ENCODE peak calls at places on chromosomes 1 and 21, in nine cellular contexts. One of them, this sample, is unnamed.

GRCh38 chr1:1629430-1630190 is 2.4 kb upstream of the MMP23B start:
- DNase-seq in bronchial epithelial cell: no peak
- DNase-seq in fibroblast of the aortic adventitia: no peak
- DNase-seq in brain microvascular endothelial cell: no peak
- DNase-seq in lung: peak; percentile 28
- DNase-seq in lower leg skin: peak; percentile 88
- DNase-seq in BJ: no peak
- DNase-seq in cardiac fibroblast: no peak
- DNase-seq in heart left ventricle: peak; percentile 79
- DNase-seq in this sample: no peak

GRCh38 chr1:213986925-213987250 is 885 bp upstream of the PROX1 start:
- DNase-seq in cardiac fibroblast: no peak
- DNase-seq in fibroblast of the aortic adventitia: no peak
- DNase-seq in BJ: no peak
- DNase-seq in bronchial epithelial cell: no peak
- DNase-seq in brain microvascular endothelial cell: no peak
- DNase-seq in heart left ventricle: no peak
- DNase-seq in lung: no peak
- DNase-seq in lower leg skin: no peak
- DNase-seq in this sample: no peak

GRCh38 chr1:232149302-232150201 is 480.4 kb downstream of the SIPA1L2 start:
- DNase-seq in heart left ventricle: no peak
- DNase-seq in BJ: peak; percentile 51
- DNase-seq in lung: no peak
- DNase-seq in bronchial epithelial cell: peak; percentile 93
- DNase-seq in fibroblast of the aortic adventitia: peak; percentile 65
- DNase-seq in brain microvascular endothelial cell: peak; percentile 82
- DNase-seq in lower leg skin: no peak
- DNase-seq in cardiac fibroblast: peak; percentile 70
- DNase-seq in this sample: no peak

GRCh38 chr21:42739061-42739931 is 85.9 kb downstream of the PDE9A start:
- DNase-seq in BJ: no peak
- DNase-seq in lower leg skin: no peak
- DNase-seq in brain microvascular endothelial cell: no peak
- DNase-seq in fibroblast of the aortic adventitia: no peak
- DNase-seq in cardiac fibroblast: peak; percentile 58
- DNase-seq in bronchial epithelial cell: no peak
- DNase-seq in lung: no peak
- DNase-seq in heart left ventricle: peak; percentile 56
- DNase-seq in this sample: no peak

GRCh38 chr1:234613992-234614584 is 4.1 kb upstream of the IRF2BP2 start:
- DNase-seq in cardiac fibroblast: peak; percentile 32
- DNase-seq in fibroblast of the aortic adventitia: peak; percentile 83
- DNase-seq in lower leg skin: no peak
- DNase-seq in lung: no peak
- DNase-seq in heart left ventricle: no peak
- DNase-seq in BJ: no peak
- DNase-seq in brain microvascular endothelial cell: no peak
- DNase-seq in bronchial epithelial cell: no peak
- DNase-seq in this sample: peak; percentile 14

GRCh38 chr1:30029677-30030076 is 693.7 kb downstream of the MATN1 start:
- DNase-seq in cardiac fibroblast: no peak
- DNase-seq in bronchial epithelial cell: no peak
- DNase-seq in brain microvascular endothelial cell: no peak
- DNase-seq in fibroblast of the aortic adventitia: no peak
- DNase-seq in BJ: no peak
- DNase-seq in heart left ventricle: no peak
- DNase-seq in lung: no peak
- DNase-seq in lower leg skin: no peak
- DNase-seq in this sample: no peak

GRCh38 chr1:150410582-150411101 is 46.7 kb downstream of the RPRD2 start:
- DNase-seq in cardiac fibroblast: peak; percentile 72
- DNase-seq in lower leg skin: no peak
- DNase-seq in brain microvascular endothelial cell: peak; percentile 9
- DNase-seq in BJ: no peak
- DNase-seq in fibroblast of the aortic adventitia: peak; percentile 75
- DNase-seq in bronchial epithelial cell: no peak
- DNase-seq in heart left ventricle: no peak
- DNase-seq in lung: no peak
- DNase-seq in this sample: peak; percentile 81

GRCh38 chr1:20732588-20733360 is at the start of gene SH2D5:
- DNase-seq in bronchial epithelial cell: peak; percentile 99
- DNase-seq in BJ: peak; percentile 93
- DNase-seq in heart left ventricle: no peak
- DNase-seq in brain microvascular endothelial cell: peak; percentile 95
- DNase-seq in lower leg skin: peak; percentile 96
- DNase-seq in cardiac fibroblast: peak; percentile 99
- DNase-seq in lung: peak; percentile 77
- DNase-seq in fibroblast of the aortic adventitia: peak; percentile 99
- DNase-seq in this sample: peak; percentile 76

GRCh38 chr1:109201123-109201703 is 12.5 kb upstream of the SARS1 start:
- DNase-seq in brain microvascular endothelial cell: peak; percentile 95
- DNase-seq in lower leg skin: peak; percentile 72
- DNase-seq in lung: peak; percentile 53
- DNase-seq in heart left ventricle: no peak
- DNase-seq in cardiac fibroblast: peak; percentile 96
- DNase-seq in bronchial epithelial cell: peak; percentile 97
- DNase-seq in BJ: peak; percentile 65
- DNase-seq in fibroblast of the aortic adventitia: peak; percentile 90
- DNase-seq in this sample: peak; percentile 81

GRCh38 chr1:109199710-109200109 is 14.0 kb upstream of the SARS1 start:
- DNase-seq in heart left ventricle: no peak
- DNase-seq in lung: no peak
- DNase-seq in BJ: no peak
- DNase-seq in bronchial epithelial cell: no peak
- DNase-seq in cardiac fibroblast: no peak
- DNase-seq in brain microvascular endothelial cell: no peak
- DNase-seq in lower leg skin: peak; percentile 81
- DNase-seq in fibroblast of the aortic adventitia: no peak
- DNase-seq in this sample: no peak

GRCh38 chr1:109197163-109198042 is 16.3 kb upstream of the SARS1 start:
- DNase-seq in BJ: peak; percentile 96
- DNase-seq in heart left ventricle: peak; percentile 67
- DNase-seq in cardiac fibroblast: peak; percentile 99
- DNase-seq in brain microvascular endothelial cell: peak; percentile 99
- DNase-seq in lung: peak; percentile 51
- DNase-seq in bronchial epithelial cell: peak; percentile 99
- DNase-seq in fibroblast of the aortic adventitia: peak; percentile 99
- DNase-seq in lower leg skin: peak; percentile 80
- DNase-seq in this sample: no peak

GRCh38 chr1:109198745-109199144 is 15.0 kb upstream of the SARS1 start:
- DNase-seq in brain microvascular endothelial cell: peak; percentile 57
- DNase-seq in heart left ventricle: no peak
- DNase-seq in lower leg skin: no peak
- DNase-seq in fibroblast of the aortic adventitia: no peak
- DNase-seq in BJ: no peak
- DNase-seq in lung: no peak
- DNase-seq in bronchial epithelial cell: peak; percentile 19
- DNase-seq in cardiac fibroblast: peak; percentile 69
- DNase-seq in this sample: no peak

DNA sequence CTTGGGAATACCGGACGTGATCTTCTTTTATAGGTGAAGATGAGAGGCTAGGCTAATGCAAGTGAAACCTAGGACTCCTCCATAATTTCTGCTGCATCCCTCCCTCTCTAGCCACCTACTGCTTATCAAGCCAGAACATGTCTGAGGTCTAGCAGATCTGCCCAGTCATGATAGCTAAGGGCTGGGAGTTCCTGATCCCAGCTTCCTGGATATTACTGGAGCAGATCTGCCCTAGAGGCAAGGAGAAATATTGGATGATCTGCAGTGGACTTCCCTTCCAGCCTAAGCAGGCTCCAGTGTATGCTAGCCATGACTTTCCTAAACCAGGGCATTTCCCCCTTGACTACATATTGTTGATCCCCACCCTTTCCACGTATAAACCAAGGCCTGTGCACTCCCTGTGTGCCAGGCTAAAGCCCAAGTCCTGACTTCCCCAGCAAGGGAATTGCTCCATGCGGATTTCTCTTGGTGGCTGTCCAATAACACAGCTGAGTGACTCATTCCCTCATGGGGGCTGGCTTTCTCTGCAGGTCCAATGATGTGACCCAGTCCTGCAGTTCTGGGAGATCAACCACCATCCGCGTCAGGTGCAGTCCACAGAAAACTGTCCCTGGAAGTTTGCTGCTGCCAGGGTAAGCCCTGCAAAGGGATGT is 15.5 kb upstream of the SARS1 start:
- DNase-seq in brain microvascular endothelial cell: peak; percentile 77
- DNase-seq in fibroblast of the aortic adventitia: peak; percentile 93
- DNase-seq in bronchial epithelial cell: peak; percentile 98
- DNase-seq in lung: no peak
- DNase-seq in lower leg skin: peak; percentile 80
- DNase-seq in heart left ventricle: no peak
- DNase-seq in cardiac fibroblast: peak; percentile 81
- DNase-seq in BJ: peak; percentile 59
- DNase-seq in this sample: no peak
- H3K4me3 ChIP-seq in brain microvascular endothelial cell: no peak overlapping the region
- H3K4me3 ChIP-seq in fibroblast of the aortic adventitia: no peak overlapping the region
- H3K4me3 ChIP-seq in bronchial epithelial cell: no peak overlapping the region
- H3K4me3 ChIP-seq in lung: no peak overlapping the region
- H3K4me3 ChIP-seq in lower leg skin: no peak overlapping the region
- H3K4me3 ChIP-seq in heart left ventricle: no peak overlapping the region
- H3K4me3 ChIP-seq in cardiac fibroblast: no peak overlapping the region
- H3K4me3 ChIP-seq in BJ: no peak overlapping the region
- H3K4me3 ChIP-seq in this sample: no peak overlapping the region

GRCh38 chr1:43975249-43975961 is 645 bp downstream of the ATP6V0B start:
- DNase-seq in lung: peak; percentile 73
- DNase-seq in cardiac fibroblast: peak; percentile 20
- DNase-seq in lower leg skin: peak; percentile 93
- DNase-seq in fibroblast of the aortic adventitia: no peak
- DNase-seq in heart left ventricle: peak; percentile 80
- DNase-seq in BJ: no peak
- DNase-seq in bronchial epithelial cell: no peak
- DNase-seq in brain microvascular endothelial cell: no peak
- DNase-seq in this sample: peak; percentile 85

GRCh38 chr1:43977376-43978263 is 1.4 kb upstream of the B4GALT2 start:
- DNase-seq in BJ: no peak
- DNase-seq in heart left ventricle: no peak
- DNase-seq in lung: no peak
- DNase-seq in lower leg skin: no peak
- DNase-seq in bronchial epithelial cell: no peak
- DNase-seq in cardiac fibroblast: no peak
- DNase-seq in fibroblast of the aortic adventitia: no peak
- DNase-seq in brain microvascular endothelial cell: no peak
- DNase-seq in this sample: peak; percentile 32

GRCh38 chr1:43974443-43975248 is at the start of gene ATP6V0B:
- DNase-seq in bronchial epithelial cell: peak; percentile 81
- DNase-seq in BJ: peak; percentile 50
- DNase-seq in heart left ventricle: peak; percentile 98
- DNase-seq in lower leg skin: peak; percentile 99
- DNase-seq in brain microvascular endothelial cell: peak; percentile 92
- DNase-seq in cardiac fibroblast: peak; percentile 94
- DNase-seq in lung: peak; percentile 97
- DNase-seq in fibroblast of the aortic adventitia: peak; percentile 89
- DNase-seq in this sample: peak; percentile 96

GRCh38 chr1:43976890-43977289 is 2.1 kb upstream of the B4GALT2 start:
- DNase-seq in BJ: no peak
- DNase-seq in heart left ventricle: no peak
- DNase-seq in brain microvascular endothelial cell: no peak
- DNase-seq in cardiac fibroblast: no peak
- DNase-seq in lower leg skin: no peak
- DNase-seq in fibroblast of the aortic adventitia: no peak
- DNase-seq in lung: no peak
- DNase-seq in bronchial epithelial cell: no peak
- DNase-seq in this sample: no peak

GRCh38 chr1:43976045-43976444 is 1.3 kb downstream of the ATP6V0B start:
- DNase-seq in brain microvascular endothelial cell: no peak
- DNase-seq in lower leg skin: no peak
- DNase-seq in cardiac fibroblast: no peak
- DNase-seq in bronchial epithelial cell: no peak
- DNase-seq in lung: no peak
- DNase-seq in BJ: no peak
- DNase-seq in heart left ventricle: peak; percentile 17
- DNase-seq in fibroblast of the aortic adventitia: no peak
- DNase-seq in this sample: no peak
- H3K4me3 ChIP-seq in brain microvascular endothelial cell: peak overlapping the region; percentile 87
- H3K4me3 ChIP-seq in lower leg skin: no peak overlapping the region
- H3K4me3 ChIP-seq in cardiac fibroblast: peak overlapping the region; percentile 94
- H3K4me3 ChIP-seq in bronchial epithelial cell: peak overlapping the region; percentile 92
- H3K4me3 ChIP-seq in lung: peak overlapping the region; percentile 69
- H3K4me3 ChIP-seq in BJ: peak overlapping the region; percentile 93
- H3K4me3 ChIP-seq in heart left ventricle: peak overlapping the region; percentile 71
- H3K4me3 ChIP-seq in fibroblast of the aortic adventitia: peak overlapping the region; percentile 93
- H3K4me3 ChIP-seq in this sample: peak overlapping the region; percentile 91

GRCh38 chr1:27527223-27527856 is 37.4 kb upstream of the WASF2 start:
- DNase-seq in BJ: no peak
- DNase-seq in lower leg skin: no peak
- DNase-seq in brain microvascular endothelial cell: no peak
- DNase-seq in cardiac fibroblast: no peak
- DNase-seq in bronchial epithelial cell: no peak
- DNase-seq in lung: no peak
- DNase-seq in fibroblast of the aortic adventitia: no peak
- DNase-seq in heart left ventricle: no peak
- DNase-seq in this sample: peak; percentile 49

GRCh38 chr1:27530192-27530591 is 40.2 kb upstream of the WASF2 start:
- DNase-seq in bronchial epithelial cell: no peak
- DNase-seq in lung: no peak
- DNase-seq in lower leg skin: no peak
- DNase-seq in BJ: no peak
- DNase-seq in brain microvascular endothelial cell: no peak
- DNase-seq in cardiac fibroblast: no peak
- DNase-seq in heart left ventricle: no peak
- DNase-seq in fibroblast of the aortic adventitia: no peak
- DNase-seq in this sample: no peak

GRCh38 chr1:27529638-27530018 is 39.7 kb upstream of the WASF2 start:
- DNase-seq in brain microvascular endothelial cell: no peak
- DNase-seq in BJ: no peak
- DNase-seq in cardiac fibroblast: no peak
- DNase-seq in fibroblast of the aortic adventitia: no peak
- DNase-seq in lower leg skin: no peak
- DNase-seq in lung: no peak
- DNase-seq in heart left ventricle: no peak
- DNase-seq in bronchial epithelial cell: no peak
- DNase-seq in this sample: no peak

GRCh38 chr1:27527857-27528700 is 38.1 kb upstream of the WASF2 start:
- DNase-seq in lower leg skin: no peak
- DNase-seq in fibroblast of the aortic adventitia: no peak
- DNase-seq in BJ: no peak
- DNase-seq in cardiac fibroblast: no peak
- DNase-seq in bronchial epithelial cell: peak; percentile 73
- DNase-seq in brain microvascular endothelial cell: no peak
- DNase-seq in heart left ventricle: no peak
- DNase-seq in lung: peak; percentile 67
- DNase-seq in this sample: no peak

GRCh38 chr1:27528701-27529637 is 39.0 kb upstream of the WASF2 start:
- DNase-seq in BJ: no peak
- DNase-seq in lung: no peak
- DNase-seq in bronchial epithelial cell: peak; percentile 65
- DNase-seq in heart left ventricle: peak; percentile 81
- DNase-seq in cardiac fibroblast: peak; percentile 80
- DNase-seq in lower leg skin: no peak
- DNase-seq in brain microvascular endothelial cell: no peak
- DNase-seq in fibroblast of the aortic adventitia: peak; percentile 80
- DNase-seq in this sample: peak; percentile 54
- H3K4me3 ChIP-seq in BJ: no peak overlapping the region
- H3K4me3 ChIP-seq in lung: no peak overlapping the region
- H3K4me3 ChIP-seq in bronchial epithelial cell: peak overlapping the region; percentile 12
- H3K4me3 ChIP-seq in heart left ventricle: peak overlapping the region; percentile 30
- H3K4me3 ChIP-seq in cardiac fibroblast: no peak overlapping the region
- H3K4me3 ChIP-seq in lower leg skin: no peak overlapping the region
- H3K4me3 ChIP-seq in brain microvascular endothelial cell: no peak overlapping the region
- H3K4me3 ChIP-seq in fibroblast of the aortic adventitia: peak overlapping the region; percentile 13
- H3K4me3 ChIP-seq in this sample: no peak overlapping the region

DNA sequence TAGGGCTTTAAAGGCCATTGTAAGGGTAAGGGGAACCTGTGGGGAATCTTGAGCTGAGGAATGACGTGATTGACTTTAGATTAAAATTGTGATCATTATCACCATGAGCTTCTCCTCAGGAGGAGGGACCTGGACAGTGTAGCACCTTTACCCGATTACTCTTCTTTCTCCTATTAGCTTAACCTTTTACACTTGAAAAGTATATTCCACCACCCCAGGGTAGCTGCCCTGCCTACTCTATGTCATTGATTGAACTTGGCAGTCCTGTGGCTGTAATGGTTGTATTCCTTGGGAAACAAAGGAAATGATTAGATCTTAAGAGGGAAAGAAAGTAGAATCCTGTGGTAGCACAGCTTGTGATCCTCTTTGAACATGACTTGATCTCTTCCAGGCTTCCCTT is 47.7 kb downstream of the CACHD1 start:
- DNase-seq in brain microvascular endothelial cell: no peak
- DNase-seq in cardiac fibroblast: no peak
- DNase-seq in heart left ventricle: no peak
- DNase-seq in lung: no peak
- DNase-seq in BJ: no peak
- DNase-seq in fibroblast of the aortic adventitia: no peak
- DNase-seq in lower leg skin: no peak
- DNase-seq in bronchial epithelial cell: no peak
- DNase-seq in this sample: no peak
- H3K4me3 ChIP-seq in brain microvascular endothelial cell: no peak overlapping the region
- H3K4me3 ChIP-seq in cardiac fibroblast: no peak overlapping the region
- H3K4me3 ChIP-seq in heart left ventricle: no peak overlapping the region
- H3K4me3 ChIP-seq in lung: no peak overlapping the region
- H3K4me3 ChIP-seq in BJ: no peak overlapping the region
- H3K4me3 ChIP-seq in fibroblast of the aortic adventitia: no peak overlapping the region
- H3K4me3 ChIP-seq in lower leg skin: no peak overlapping the region
- H3K4me3 ChIP-seq in bronchial epithelial cell: no peak overlapping the region
- H3K4me3 ChIP-seq in this sample: no peak overlapping the region

This sample was measured in NB4.